ENCODE peak calls at places on chromosomes 11 and 22, in eight cellular contexts. One of them, this sample, is unnamed.

GRCh38 chr11:102810943-102811528 is 13.1 kb upstream of the MMP1 start:
- DNase-seq in AG09319: no peak
- DNase-seq in cardiac muscle cell: peak; percentile 21
- DNase-seq in upper lobe of right lung: no peak
- DNase-seq in Panc1: no peak
- DNase-seq in cardiac fibroblast: no peak
- DNase-seq in omental fat pad: no peak
- DNase-seq in tibial artery: no peak
- DNase-seq in this sample: no peak

GRCh38 chr22:43388420-43388851 is 23.4 kb upstream of the MPPED1 start:
- DNase-seq in AG09319: peak; percentile 18
- DNase-seq in cardiac muscle cell: peak; percentile 83
- DNase-seq in upper lobe of right lung: peak; percentile 89
- DNase-seq in Panc1: no peak
- DNase-seq in cardiac fibroblast: peak; percentile 71
- DNase-seq in omental fat pad: peak; percentile 55
- DNase-seq in tibial artery: peak; percentile 75
- DNase-seq in this sample: peak; percentile 70

GRCh38 chr22:48929276-48929790 is 898.3 kb downstream of the BRD1 start:
- DNase-seq in AG09319: no peak
- DNase-seq in cardiac muscle cell: no peak
- DNase-seq in upper lobe of right lung: peak; percentile 43
- DNase-seq in Panc1: no peak
- DNase-seq in cardiac fibroblast: no peak
- DNase-seq in omental fat pad: no peak
- DNase-seq in tibial artery: peak; percentile 40
- DNase-seq in this sample: no peak

GRCh38 chr11:95148421-95148820 is 58.8 kb downstream of the ENDOD1 start:
- DNase-seq in AG09319: no peak
- DNase-seq in cardiac muscle cell: no peak
- DNase-seq in upper lobe of right lung: no peak
- DNase-seq in Panc1: no peak
- DNase-seq in cardiac fibroblast: no peak
- DNase-seq in omental fat pad: no peak
- DNase-seq in tibial artery: no peak
- DNase-seq in this sample: no peak

GRCh38 chr22:29251265-29251664 is 16.5 kb downstream of the RHBDD3 start:
- DNase-seq in AG09319: no peak
- DNase-seq in cardiac muscle cell: no peak
- DNase-seq in upper lobe of right lung: peak; percentile 20
- DNase-seq in Panc1: no peak
- DNase-seq in cardiac fibroblast: no peak
- DNase-seq in omental fat pad: no peak
- DNase-seq in tibial artery: peak; percentile 19
- DNase-seq in this sample: no peak

GRCh38 chr11:73869234-73869949 is 7.3 kb downstream of the COA4 start:
- DNase-seq in AG09319: no peak
- DNase-seq in cardiac muscle cell: no peak
- DNase-seq in upper lobe of right lung: no peak
- DNase-seq in Panc1: no peak
- DNase-seq in cardiac fibroblast: no peak
- DNase-seq in omental fat pad: no peak
- DNase-seq in tibial artery: no peak
- DNase-seq in this sample: no peak

GRCh38 chr11:111729441-111729840 is 36.7 kb downstream of the PPP2R1B start:
- DNase-seq in AG09319: no peak
- DNase-seq in cardiac muscle cell: no peak
- DNase-seq in upper lobe of right lung: no peak
- DNase-seq in Panc1: no peak
- DNase-seq in cardiac fibroblast: no peak
- DNase-seq in omental fat pad: no peak
- DNase-seq in tibial artery: no peak
- DNase-seq in this sample: no peak

GRCh38 chr22:46993626-46994025 is 231.2 kb downstream of the TBC1D22A start:
- DNase-seq in AG09319: no peak
- DNase-seq in cardiac muscle cell: no peak
- DNase-seq in upper lobe of right lung: peak; percentile 91
- DNase-seq in Panc1: no peak
- DNase-seq in cardiac fibroblast: no peak
- DNase-seq in omental fat pad: no peak
- DNase-seq in tibial artery: no peak
- DNase-seq in this sample: no peak

GRCh38 chr22:19805821-19806212 is 45.2 kb downstream of the TBX1 start:
- DNase-seq in AG09319: no peak
- DNase-seq in cardiac muscle cell: no peak
- DNase-seq in upper lobe of right lung: peak; percentile 26
- DNase-seq in Panc1: no peak
- DNase-seq in cardiac fibroblast: no peak
- DNase-seq in omental fat pad: no peak
- DNase-seq in tibial artery: no peak
- DNase-seq in this sample: no peak

GRCh38 chr22:17540481-17540880 is 22.8 kb upstream of the SLC25A18 start:
- DNase-seq in AG09319: no peak
- DNase-seq in cardiac muscle cell: no peak
- DNase-seq in upper lobe of right lung: no peak
- DNase-seq in Panc1: no peak
- DNase-seq in cardiac fibroblast: no peak
- DNase-seq in omental fat pad: no peak
- DNase-seq in tibial artery: no peak
- DNase-seq in this sample: no peak

GRCh38 chr11:69915501-69916250 is 96.5 kb upstream of the FGF3 start:
- DNase-seq in AG09319: peak; percentile 30
- DNase-seq in cardiac muscle cell: peak; percentile 89
- DNase-seq in upper lobe of right lung: peak; percentile 82
- DNase-seq in Panc1: no peak
- DNase-seq in cardiac fibroblast: peak; percentile 75
- DNase-seq in omental fat pad: peak; percentile 76
- DNase-seq in tibial artery: peak; percentile 94
- DNase-seq in this sample: peak; percentile 55

GRCh38 chr22:45490836-45491235 is 11.8 kb upstream of the FBLN1 start:
- DNase-seq in AG09319: no peak
- DNase-seq in cardiac muscle cell: no peak
- DNase-seq in upper lobe of right lung: peak; percentile 1
- DNase-seq in Panc1: no peak
- DNase-seq in cardiac fibroblast: no peak
- DNase-seq in omental fat pad: no peak
- DNase-seq in tibial artery: no peak
- DNase-seq in this sample: no peak

GRCh38 chr11:1060885-1061616 is 13.6 kb upstream of the MUC2 start:
- DNase-seq in AG09319: peak; percentile 29
- DNase-seq in cardiac muscle cell: no peak
- DNase-seq in upper lobe of right lung: peak; percentile 63
- DNase-seq in Panc1: peak; percentile 27
- DNase-seq in cardiac fibroblast: peak; percentile 66
- DNase-seq in omental fat pad: no peak
- DNase-seq in tibial artery: no peak
- DNase-seq in this sample: no peak

GRCh38 chr11:80104196-80104595 is 663.4 kb upstream of the TENM4 start:
- DNase-seq in AG09319: no peak
- DNase-seq in cardiac muscle cell: no peak
- DNase-seq in upper lobe of right lung: no peak
- DNase-seq in Panc1: no peak
- DNase-seq in cardiac fibroblast: no peak
- DNase-seq in omental fat pad: no peak
- DNase-seq in tibial artery: no peak
- DNase-seq in this sample: no peak

GRCh38 chr11:33211588-33211987 is 45.6 kb upstream of the HIPK3 start:
- DNase-seq in AG09319: no peak
- DNase-seq in cardiac muscle cell: no peak
- DNase-seq in upper lobe of right lung: no peak
- DNase-seq in Panc1: no peak
- DNase-seq in cardiac fibroblast: peak; percentile 73
- DNase-seq in omental fat pad: no peak
- DNase-seq in tibial artery: no peak
- DNase-seq in this sample: no peak

GRCh38 chr11:78576549-78577097 is 2.0 kb upstream of the NARS2 start:
- DNase-seq in AG09319: no peak
- DNase-seq in cardiac muscle cell: no peak
- DNase-seq in upper lobe of right lung: no peak
- DNase-seq in Panc1: no peak
- DNase-seq in cardiac fibroblast: no peak
- DNase-seq in omental fat pad: no peak
- DNase-seq in tibial artery: no peak
- DNase-seq in this sample: no peak

GRCh38 chr22:20249797-20250354 is 18.2 kb downstream of the RTN4R start:
- DNase-seq in AG09319: no peak
- DNase-seq in cardiac muscle cell: no peak
- DNase-seq in upper lobe of right lung: no peak
- DNase-seq in Panc1: no peak
- DNase-seq in cardiac fibroblast: peak; percentile 58
- DNase-seq in omental fat pad: no peak
- DNase-seq in tibial artery: no peak
- DNase-seq in this sample: no peak

GRCh38 chr11:102886999-102887398 is 12.2 kb upstream of the MMP12 start:
- DNase-seq in AG09319: no peak
- DNase-seq in cardiac muscle cell: no peak
- DNase-seq in upper lobe of right lung: no peak
- DNase-seq in Panc1: no peak
- DNase-seq in cardiac fibroblast: no peak
- DNase-seq in omental fat pad: no peak
- DNase-seq in tibial artery: no peak
- DNase-seq in this sample: no peak

This sample was measured in NCI-H2171.